ENCODE peak calls at places on chromosomes 16 and 17, in ten cellular contexts. U is Right ventricle myocardium inferior; E is heart left ventricle; C is stomach; V is ACHN; X is MCF 10A; S is CD8-positive, alpha-beta T cell; F is iPS-NIHi11; B is fibroblast of the aortic adventitia; M is DMS53. R is an unnamed sample.

GRCh38 chr16:68111379-68111778 is 26.2 kb downstream of the NFATC3 start:
- DNase-seq in E (no peak), X (no peak), S (no peak), C (no peak), B (no peak), U (no peak), F (no peak), V (no peak), M (no peak), R (no peak)

GRCh38 chr17:33375086-33375485 is 82.0 kb upstream of the ASIC2 start:
- DNase-seq in S (no peak), B (no peak), M (no peak), U (no peak), X (no peak), F (no peak), E (no peak), C (no peak), V (no peak), R (no peak)

GRCh38 chr17:36697907-36698526 is 96.6 kb downstream of the MRM1 start:
- DNase-seq in E (no peak), C (no peak), V (peak), S (no peak), X (peak), B (peak), M (no peak), F (peak), U (no peak), R (no peak)

GRCh38 chr16:89491974-89492687 is 1.8 kb upstream of the ANKRD11 start:
- DNase-seq in V (no peak), F (no peak), B (no peak), M (no peak), S (no peak), X (no peak), E (no peak), U (no peak), C (no peak), R (no peak)

GRCh38 chr16:86495357-86495701 is 15.0 kb upstream of the FOXF1 start:
- DNase-seq in X (no peak), U (no peak), B (no peak), E (no peak), F (no peak), S (no peak), M (no peak), V (no peak), C (no peak), R (no peak)

GRCh38 chr17:43913584-43913983 is 6.2 kb upstream of the MPP2 start:
- DNase-seq in E (no peak), V (no peak), F (no peak), X (no peak), B (no peak), U (no peak), C (no peak), M (no peak), S (no peak), R (no peak)

GRCh38 chr17:1203111-1203966 is 23.6 kb upstream of the ABR start:
- DNase-seq in U (peak), S (peak), X (no peak), C (peak), M (peak), B (peak), F (peak), V (peak), E (peak), R (no peak)

GRCh38 chr17:46782250-46782953 is 36.1 kb downstream of the WNT3 start:
- DNase-seq in X (peak), C (peak), M (peak), V (peak), E (no peak), U (no peak), F (peak), B (no peak), S (no peak), R (no peak)

GRCh38 chr17:18994626-18995025 is 9.9 kb downstream of the FAM83G start:
- DNase-seq in F (no peak), C (no peak), S (no peak), E (no peak), M (no peak), B (no peak), X (no peak), V (no peak), U (no peak), R (no peak)

GRCh38 chr17:42347198-42347597 is 41.0 kb downstream of the STAT3 start:
- DNase-seq in U (no peak), B (peak), C (peak), V (peak), M (no peak), E (peak), X (peak), F (no peak), S (no peak), R (no peak)